ENCODE peak calls at places on chromosomes 3 and 15, in nine cellular contexts. One of them, this sample, is unnamed.

GRCh38 chr15:80904941-80905532 is 84.6 kb downstream of the MESD start:
- DNase-seq in neural progenitor cell: no peak
- DNase-seq in right atrium auricular region: no peak
- DNase-seq in A549: no peak
- DNase-seq in tibial artery: no peak
- DNase-seq in foreskin keratinocyte: no peak
- DNase-seq in transverse colon: no peak
- DNase-seq in PC-9: no peak
- DNase-seq in upper lobe of left lung: no peak
- DNase-seq in this sample: no peak

GRCh38 chr15:66269326-66270090 is 16.0 kb upstream of the MEGF11 start:
- DNase-seq in neural progenitor cell: peak; percentile 38
- DNase-seq in right atrium auricular region: no peak
- DNase-seq in A549: peak; percentile 34
- DNase-seq in tibial artery: no peak
- DNase-seq in foreskin keratinocyte: peak; percentile 41
- DNase-seq in transverse colon: peak; percentile 40
- DNase-seq in PC-9: peak; percentile 50
- DNase-seq in upper lobe of left lung: no peak
- DNase-seq in this sample: no peak

GRCh38 chr15:40338921-40339620 is 1.7 kb downstream of the CCDC9B start:
- DNase-seq in neural progenitor cell: no peak
- DNase-seq in right atrium auricular region: no peak
- DNase-seq in A549: peak; percentile 73
- DNase-seq in tibial artery: no peak
- DNase-seq in foreskin keratinocyte: peak; percentile 85
- DNase-seq in transverse colon: peak; percentile 35
- DNase-seq in PC-9: peak; percentile 95
- DNase-seq in upper lobe of left lung: peak; percentile 39
- DNase-seq in this sample: no peak

GRCh38 chr3:184145120-184145524 is 10.0 kb downstream of the EIF2B5 start:
- DNase-seq in neural progenitor cell: peak; percentile 65
- DNase-seq in right atrium auricular region: no peak
- DNase-seq in A549: peak; percentile 62
- DNase-seq in tibial artery: no peak
- DNase-seq in foreskin keratinocyte: peak; percentile 44
- DNase-seq in transverse colon: peak; percentile 66
- DNase-seq in PC-9: peak; percentile 71
- DNase-seq in upper lobe of left lung: no peak
- DNase-seq in this sample: peak; percentile 51

GRCh38 chr15:81281925-81282895 is 41.7 kb downstream of the STARD5 start:
- DNase-seq in neural progenitor cell: no peak
- DNase-seq in right atrium auricular region: no peak
- DNase-seq in A549: no peak
- DNase-seq in tibial artery: no peak
- DNase-seq in foreskin keratinocyte: no peak
- DNase-seq in transverse colon: peak; percentile 3
- DNase-seq in PC-9: peak; percentile 15
- DNase-seq in upper lobe of left lung: peak; percentile 49
- DNase-seq in this sample: no peak

GRCh38 chr3:123602325-123602724 is 17.5 kb upstream of the HACD2 start:
- DNase-seq in neural progenitor cell: no peak
- DNase-seq in right atrium auricular region: no peak
- DNase-seq in A549: peak; percentile 86
- DNase-seq in tibial artery: no peak
- DNase-seq in foreskin keratinocyte: peak; percentile 81
- DNase-seq in transverse colon: no peak
- DNase-seq in PC-9: peak; percentile 76
- DNase-seq in upper lobe of left lung: no peak
- DNase-seq in this sample: no peak

GRCh38 chr3:109643590-109643989 is 306.2 kb upstream of the DPPA4 start:
- DNase-seq in neural progenitor cell: no peak
- DNase-seq in right atrium auricular region: no peak
- DNase-seq in A549: peak; percentile 52
- DNase-seq in tibial artery: no peak
- DNase-seq in foreskin keratinocyte: no peak
- DNase-seq in transverse colon: no peak
- DNase-seq in PC-9: peak; percentile 55
- DNase-seq in upper lobe of left lung: no peak
- DNase-seq in this sample: no peak

GRCh38 chr15:91970142-91970541 is 116.6 kb downstream of the SLCO3A1 start:
- DNase-seq in neural progenitor cell: no peak
- DNase-seq in right atrium auricular region: peak; percentile 86
- DNase-seq in A549: no peak
- DNase-seq in tibial artery: peak; percentile 69
- DNase-seq in foreskin keratinocyte: no peak
- DNase-seq in transverse colon: peak; percentile 31
- DNase-seq in PC-9: no peak
- DNase-seq in upper lobe of left lung: no peak
- DNase-seq in this sample: no peak

GRCh38 chr3:14467723-14468620 is 65.6 kb downstream of the SLC6A6 start:
- DNase-seq in neural progenitor cell: peak; percentile 59
- DNase-seq in right atrium auricular region: no peak
- DNase-seq in A549: peak; percentile 51
- DNase-seq in tibial artery: no peak
- DNase-seq in foreskin keratinocyte: no peak
- DNase-seq in transverse colon: peak; percentile 35
- DNase-seq in PC-9: no peak
- DNase-seq in upper lobe of left lung: no peak
- DNase-seq in this sample: no peak

GRCh38 chr15:72161351-72162132 is 36.0 kb downstream of the GRAMD2A start:
- DNase-seq in neural progenitor cell: peak; percentile 48
- DNase-seq in right atrium auricular region: no peak
- DNase-seq in A549: no peak
- DNase-seq in tibial artery: no peak
- DNase-seq in foreskin keratinocyte: no peak
- DNase-seq in transverse colon: no peak
- DNase-seq in PC-9: no peak
- DNase-seq in upper lobe of left lung: peak; percentile 44
- DNase-seq in this sample: peak; percentile 49

GRCh38 chr3:195893121-195893449 is 15.3 kb downstream of the TNK2 start:
- DNase-seq in neural progenitor cell: no peak
- DNase-seq in right atrium auricular region: no peak
- DNase-seq in A549: no peak
- DNase-seq in tibial artery: peak; percentile 44
- DNase-seq in foreskin keratinocyte: no peak
- DNase-seq in transverse colon: no peak
- DNase-seq in PC-9: no peak
- DNase-seq in upper lobe of left lung: peak; percentile 79
- DNase-seq in this sample: no peak

GRCh38 chr3:123028233-123028828 is 768 bp upstream of the SEMA5B start:
- DNase-seq in neural progenitor cell: peak; percentile 81
- DNase-seq in right atrium auricular region: no peak
- DNase-seq in A549: peak; percentile 72
- DNase-seq in tibial artery: peak; percentile 51
- DNase-seq in foreskin keratinocyte: no peak
- DNase-seq in transverse colon: peak; percentile 31
- DNase-seq in PC-9: peak; percentile 37
- DNase-seq in upper lobe of left lung: no peak
- DNase-seq in this sample: no peak

GRCh38 chr3:143565943-143566342 is 282.3 kb downstream of the SLC9A9 start:
- DNase-seq in neural progenitor cell: no peak
- DNase-seq in right atrium auricular region: no peak
- DNase-seq in A549: no peak
- DNase-seq in tibial artery: no peak
- DNase-seq in foreskin keratinocyte: no peak
- DNase-seq in transverse colon: no peak
- DNase-seq in PC-9: no peak
- DNase-seq in upper lobe of left lung: no peak
- DNase-seq in this sample: no peak
- H3K4me1 ChIP-seq in neural progenitor cell: no peaks in the 10 kb centered on the region
- H3K4me1 ChIP-seq in right atrium auricular region: no peaks in the 10 kb centered on the region
- H3K4me1 ChIP-seq in A549: no peaks in the 10 kb centered on the region
- H3K4me1 ChIP-seq in tibial artery: no peaks in the 10 kb centered on the region
- H3K4me1 ChIP-seq in foreskin keratinocyte: no peaks in the 10 kb centered on the region
- H3K4me1 ChIP-seq in transverse colon: peaks cover 4% of the 10 kb centered on the region
- H3K4me1 ChIP-seq in PC-9: no peaks in the 10 kb centered on the region
- H3K4me1 ChIP-seq in upper lobe of left lung: no peaks in the 10 kb centered on the region
- H3K4me1 ChIP-seq in this sample: peaks cover 10% of the 10 kb centered on the region

DNA sequence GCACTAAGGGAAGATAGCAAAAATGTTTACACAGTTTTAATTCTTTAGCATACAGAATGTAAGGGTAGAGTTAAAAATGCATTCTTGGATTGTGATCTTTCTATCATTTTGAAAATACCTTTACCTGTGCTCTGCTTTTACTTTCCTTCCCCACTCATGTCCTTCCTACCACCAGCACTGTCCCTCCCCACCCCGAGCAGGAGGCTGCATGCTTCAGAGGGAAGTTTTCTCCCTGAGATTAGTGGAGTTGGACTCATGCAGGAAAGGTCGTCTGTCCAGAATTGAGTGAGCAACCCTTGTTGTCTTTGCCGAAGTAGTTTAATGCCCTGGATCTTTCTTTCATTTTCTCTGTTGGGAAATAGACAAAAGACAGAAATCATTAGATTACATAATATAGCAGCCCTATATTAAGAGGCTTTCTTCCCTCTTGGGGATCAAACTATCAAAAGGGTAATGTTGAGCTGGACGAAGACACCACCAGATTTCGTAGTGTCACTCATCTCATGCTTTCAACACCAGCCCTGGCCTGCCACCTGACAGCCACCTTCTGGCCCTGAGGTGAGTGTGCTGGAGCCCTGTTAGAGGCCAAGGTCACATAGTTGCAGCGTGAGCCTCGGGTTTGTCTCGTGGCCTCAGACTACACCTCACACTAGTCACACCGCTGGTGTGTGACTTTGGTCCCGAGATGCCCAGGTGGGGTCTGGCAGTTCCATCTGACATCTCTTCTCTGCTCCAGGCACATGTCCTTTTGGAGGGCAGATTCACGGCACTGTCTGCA is 231.0 kb downstream of the ITPR1 start:
- DNase-seq in neural progenitor cell: no peak
- DNase-seq in right atrium auricular region: no peak
- DNase-seq in A549: no peak
- DNase-seq in tibial artery: no peak
- DNase-seq in foreskin keratinocyte: no peak
- DNase-seq in transverse colon: no peak
- DNase-seq in PC-9: no peak
- DNase-seq in upper lobe of left lung: no peak
- DNase-seq in this sample: no peak
- TF ChIP-seq CTCF in neural progenitor cell: no peak
- TF ChIP-seq CTCF in right atrium auricular region: no peak
- TF ChIP-seq CTCF in A549: no peak
- TF ChIP-seq CTCF in tibial artery: no peak
- TF ChIP-seq CTCF in foreskin keratinocyte: no peak
- TF ChIP-seq CTCF in transverse colon: no peak
- TF ChIP-seq CTCF in PC-9: no peak
- TF ChIP-seq CTCF in upper lobe of left lung: no peak
- TF ChIP-seq CTCF in this sample: no peak

GRCh38 chr3:53239800-53240199 is 16.0 kb downstream of the TKT start:
- DNase-seq in neural progenitor cell: no peak
- DNase-seq in right atrium auricular region: no peak
- DNase-seq in A549: no peak
- DNase-seq in tibial artery: no peak
- DNase-seq in foreskin keratinocyte: no peak
- DNase-seq in transverse colon: no peak
- DNase-seq in PC-9: no peak
- DNase-seq in upper lobe of left lung: no peak
- DNase-seq in this sample: no peak
- H3K4me1 ChIP-seq in neural progenitor cell: peaks cover 21% of the 10 kb centered on the region
- H3K4me1 ChIP-seq in right atrium auricular region: peaks cover 73% of the 10 kb centered on the region
- H3K4me1 ChIP-seq in A549: peaks cover 97% of the 10 kb centered on the region
- H3K4me1 ChIP-seq in tibial artery: peaks cover 45% of the 10 kb centered on the region
- H3K4me1 ChIP-seq in foreskin keratinocyte: peaks cover 21% of the 10 kb centered on the region
- H3K4me1 ChIP-seq in transverse colon: peaks cover 49% of the 10 kb centered on the region
- H3K4me1 ChIP-seq in PC-9: peaks cover 95% of the 10 kb centered on the region
- H3K4me1 ChIP-seq in upper lobe of left lung: peaks cover 93% of the 10 kb centered on the region
- H3K4me1 ChIP-seq in this sample: peaks cover 81% of the 10 kb centered on the region

GRCh38 chr3:148880681-148881080 is 15.6 kb downstream of the CPA3 start:
- DNase-seq in neural progenitor cell: peak; percentile 36
- DNase-seq in right atrium auricular region: no peak
- DNase-seq in A549: peak; percentile 47
- DNase-seq in tibial artery: no peak
- DNase-seq in foreskin keratinocyte: no peak
- DNase-seq in transverse colon: no peak
- DNase-seq in PC-9: no peak
- DNase-seq in upper lobe of left lung: no peak
- DNase-seq in this sample: no peak
- TF ChIP-seq CTCF in neural progenitor cell: peak; percentile 60
- TF ChIP-seq CTCF in right atrium auricular region: no peak
- TF ChIP-seq CTCF in A549: peak; percentile 29
- TF ChIP-seq CTCF in tibial artery: no peak
- TF ChIP-seq CTCF in foreskin keratinocyte: peak; percentile 18
- TF ChIP-seq CTCF in transverse colon: no peak
- TF ChIP-seq CTCF in PC-9: peak; percentile 43
- TF ChIP-seq CTCF in upper lobe of left lung: no peak
- TF ChIP-seq CTCF in this sample: no peak

GRCh38 chr3:188389711-188390346 is 235.9 kb downstream of the LPP start:
- DNase-seq in neural progenitor cell: no peak
- DNase-seq in right atrium auricular region: peak; percentile 72
- DNase-seq in A549: no peak
- DNase-seq in tibial artery: peak; percentile 54
- DNase-seq in foreskin keratinocyte: peak; percentile 70
- DNase-seq in transverse colon: peak; percentile 41
- DNase-seq in PC-9: no peak
- DNase-seq in upper lobe of left lung: no peak
- DNase-seq in this sample: no peak

GRCh38 chr3:188390775-188391443 is 237.0 kb downstream of the LPP start:
- DNase-seq in neural progenitor cell: peak; percentile 49
- DNase-seq in right atrium auricular region: no peak
- DNase-seq in A549: no peak
- DNase-seq in tibial artery: no peak
- DNase-seq in foreskin keratinocyte: no peak
- DNase-seq in transverse colon: no peak
- DNase-seq in PC-9: no peak
- DNase-seq in upper lobe of left lung: no peak
- DNase-seq in this sample: no peak

GRCh38 chr3:188387921-188388320 is 234.0 kb downstream of the LPP start:
- DNase-seq in neural progenitor cell: no peak
- DNase-seq in right atrium auricular region: no peak
- DNase-seq in A549: no peak
- DNase-seq in tibial artery: no peak
- DNase-seq in foreskin keratinocyte: peak; percentile 83
- DNase-seq in transverse colon: no peak
- DNase-seq in PC-9: no peak
- DNase-seq in upper lobe of left lung: no peak
- DNase-seq in this sample: no peak

GRCh38 chr3:188391597-188391996 is 237.6 kb downstream of the LPP start:
- DNase-seq in neural progenitor cell: no peak
- DNase-seq in right atrium auricular region: no peak
- DNase-seq in A549: no peak
- DNase-seq in tibial artery: no peak
- DNase-seq in foreskin keratinocyte: no peak
- DNase-seq in transverse colon: no peak
- DNase-seq in PC-9: no peak
- DNase-seq in upper lobe of left lung: no peak
- DNase-seq in this sample: no peak

DNA sequence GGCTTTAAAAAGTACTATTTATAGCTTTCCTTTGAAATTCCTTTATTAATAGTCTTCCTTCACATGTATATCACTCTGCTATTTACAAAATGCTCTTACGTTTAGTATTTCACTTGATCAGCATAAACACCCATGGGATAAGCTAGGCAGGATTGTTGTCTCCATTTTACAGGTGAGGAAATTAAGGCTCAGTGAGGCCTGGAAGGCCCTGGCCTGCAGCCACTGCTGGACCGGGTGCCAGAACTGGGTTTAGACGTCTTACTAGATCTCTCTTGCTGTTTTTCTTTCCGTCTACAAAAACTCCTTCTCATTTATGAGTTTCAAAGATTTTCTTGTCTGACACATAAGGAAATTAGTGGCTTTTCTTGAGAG is 236.4 kb downstream of the LPP start:
- DNase-seq in neural progenitor cell: no peak
- DNase-seq in right atrium auricular region: no peak
- DNase-seq in A549: no peak
- DNase-seq in tibial artery: no peak
- DNase-seq in foreskin keratinocyte: no peak
- DNase-seq in transverse colon: no peak
- DNase-seq in PC-9: no peak
- DNase-seq in upper lobe of left lung: peak; percentile 10
- DNase-seq in this sample: no peak
- H3K4me1 ChIP-seq in neural progenitor cell: peaks cover 13% of the 10 kb centered on the region
- H3K4me1 ChIP-seq in right atrium auricular region: peaks cover 38% of the 10 kb centered on the region
- H3K4me1 ChIP-seq in A549: peaks cover 40% of the 10 kb centered on the region
- H3K4me1 ChIP-seq in tibial artery: peaks cover 75% of the 10 kb centered on the region
- H3K4me1 ChIP-seq in foreskin keratinocyte: peaks cover 34% of the 10 kb centered on the region
- H3K4me1 ChIP-seq in transverse colon: peaks cover 18% of the 10 kb centered on the region
- H3K4me1 ChIP-seq in PC-9: peaks cover 10% of the 10 kb centered on the region
- H3K4me1 ChIP-seq in upper lobe of left lung: peaks cover 15% of the 10 kb centered on the region
- H3K4me1 ChIP-seq in this sample: peaks cover 40% of the 10 kb centered on the region

This sample was measured in lower lobe of right lung.